ENCODE peak calls at places on chromosomes 4 and X, in nine cellular contexts. One of them, this sample, is unnamed.

GRCh38 chr4:8846046-8846720 is 25.5 kb downstream of the HMX1 start:
- DNase-seq in stimulated activated CD4-positive, alpha-beta T cell treated with anti-CD3 and anti-CD28 coated beads, Interleukin-15, amount 100 ng/mL, for 1 hour: no peak
- DNase-seq in H9: peak
- DNase-seq in Caco-2: no peak
- DNase-seq in WERI-Rb-1: peak
- DNase-seq in GM12865: no peak
- DNase-seq in D341Med: peak
- DNase-seq in pancreas: no peak
- DNase-seq in T1000: no peak
- DNase-seq in this sample: peak

GRCh38 chrX:4397471-4397870 is 684.0 kb upstream of the PRKX start:
- DNase-seq in D341Med: no peak
- DNase-seq in H9: no peak
- DNase-seq in pancreas: no peak
- DNase-seq in stimulated activated CD4-positive, alpha-beta T cell treated with anti-CD3 and anti-CD28 coated beads, Interleukin-15, amount 100 ng/mL, for 1 hour: no peak
- DNase-seq in T1000: no peak
- DNase-seq in Caco-2: no peak
- DNase-seq in GM12865: no peak
- DNase-seq in WERI-Rb-1: no peak
- DNase-seq in this sample: no peak

GRCh38 chr4:45795165-45795564 is 328.7 kb downstream of the GABRG1 start:
- DNase-seq in T1000: no peak
- DNase-seq in stimulated activated CD4-positive, alpha-beta T cell treated with anti-CD3 and anti-CD28 coated beads, Interleukin-15, amount 100 ng/mL, for 1 hour: no peak
- DNase-seq in D341Med: no peak
- DNase-seq in Caco-2: no peak
- DNase-seq in WERI-Rb-1: no peak
- DNase-seq in pancreas: no peak
- DNase-seq in GM12865: no peak
- DNase-seq in H9: no peak
- DNase-seq in this sample: no peak

GRCh38 chr4:158209825-158210807 is at the start of gene TMEM144:
- DNase-seq in T1000: peak
- DNase-seq in WERI-Rb-1: peak
- DNase-seq in GM12865: no peak
- DNase-seq in pancreas: peak
- DNase-seq in H9: peak
- DNase-seq in stimulated activated CD4-positive, alpha-beta T cell treated with anti-CD3 and anti-CD28 coated beads, Interleukin-15, amount 100 ng/mL, for 1 hour: peak
- DNase-seq in D341Med: peak
- DNase-seq in Caco-2: peak
- DNase-seq in this sample: peak

GRCh38 chr4:88037447-88037846 is 30.0 kb downstream of the PKD2 start:
- DNase-seq in pancreas: no peak
- DNase-seq in WERI-Rb-1: no peak
- DNase-seq in Caco-2: no peak
- DNase-seq in D341Med: no peak
- DNase-seq in H9: no peak
- DNase-seq in T1000: no peak
- DNase-seq in GM12865: no peak
- DNase-seq in stimulated activated CD4-positive, alpha-beta T cell treated with anti-CD3 and anti-CD28 coated beads, Interleukin-15, amount 100 ng/mL, for 1 hour: no peak
- DNase-seq in this sample: no peak

GRCh38 chrX:130171446-130172126 is at the start of gene RAB33A:
- DNase-seq in stimulated activated CD4-positive, alpha-beta T cell treated with anti-CD3 and anti-CD28 coated beads, Interleukin-15, amount 100 ng/mL, for 1 hour: no peak
- DNase-seq in Caco-2: peak
- DNase-seq in pancreas: no peak
- DNase-seq in H9: peak
- DNase-seq in WERI-Rb-1: no peak
- DNase-seq in T1000: no peak
- DNase-seq in D341Med: peak
- DNase-seq in GM12865: peak
- DNase-seq in this sample: no peak

GRCh38 chr4:66930216-66930615 is 615.1 kb downstream of the CENPC start:
- DNase-seq in GM12865: no peak
- DNase-seq in Caco-2: no peak
- DNase-seq in stimulated activated CD4-positive, alpha-beta T cell treated with anti-CD3 and anti-CD28 coated beads, Interleukin-15, amount 100 ng/mL, for 1 hour: no peak
- DNase-seq in T1000: no peak
- DNase-seq in pancreas: no peak
- DNase-seq in WERI-Rb-1: no peak
- DNase-seq in D341Med: no peak
- DNase-seq in H9: no peak
- DNase-seq in this sample: no peak

GRCh38 chr4:141347738-141348524 is 127.2 kb downstream of the ZNF330 start:
- DNase-seq in stimulated activated CD4-positive, alpha-beta T cell treated with anti-CD3 and anti-CD28 coated beads, Interleukin-15, amount 100 ng/mL, for 1 hour: no peak
- DNase-seq in H9: no peak
- DNase-seq in T1000: no peak
- DNase-seq in GM12865: peak
- DNase-seq in D341Med: no peak
- DNase-seq in WERI-Rb-1: no peak
- DNase-seq in pancreas: no peak
- DNase-seq in Caco-2: no peak
- DNase-seq in this sample: no peak

GRCh38 chrX:51894697-51895336 is 1.4 kb downstream of the MAGED1 start:
- DNase-seq in D341Med: peak
- DNase-seq in pancreas: peak
- DNase-seq in WERI-Rb-1: no peak
- DNase-seq in Caco-2: no peak
- DNase-seq in T1000: no peak
- DNase-seq in stimulated activated CD4-positive, alpha-beta T cell treated with anti-CD3 and anti-CD28 coated beads, Interleukin-15, amount 100 ng/mL, for 1 hour: no peak
- DNase-seq in GM12865: peak
- DNase-seq in H9: no peak
- DNase-seq in this sample: no peak

GRCh38 chr4:2953496-2953895 is 9.7 kb downstream of the NOP14 start:
- DNase-seq in Caco-2: no peak
- DNase-seq in H9: no peak
- DNase-seq in stimulated activated CD4-positive, alpha-beta T cell treated with anti-CD3 and anti-CD28 coated beads, Interleukin-15, amount 100 ng/mL, for 1 hour: no peak
- DNase-seq in T1000: no peak
- DNase-seq in D341Med: no peak
- DNase-seq in pancreas: no peak
- DNase-seq in GM12865: no peak
- DNase-seq in WERI-Rb-1: no peak
- DNase-seq in this sample: no peak

GRCh38 chr4:48329193-48329592 is 12.1 kb upstream of the SLAIN2 start:
- DNase-seq in GM12865: no peak
- DNase-seq in H9: no peak
- DNase-seq in Caco-2: peak
- DNase-seq in pancreas: no peak
- DNase-seq in D341Med: no peak
- DNase-seq in WERI-Rb-1: no peak
- DNase-seq in T1000: no peak
- DNase-seq in stimulated activated CD4-positive, alpha-beta T cell treated with anti-CD3 and anti-CD28 coated beads, Interleukin-15, amount 100 ng/mL, for 1 hour: no peak
- DNase-seq in this sample: no peak

GRCh38 chr4:1039493-1040343 is 28.3 kb downstream of the FGFRL1 start:
- DNase-seq in pancreas: peak
- DNase-seq in H9: no peak
- DNase-seq in stimulated activated CD4-positive, alpha-beta T cell treated with anti-CD3 and anti-CD28 coated beads, Interleukin-15, amount 100 ng/mL, for 1 hour: no peak
- DNase-seq in D341Med: no peak
- DNase-seq in T1000: no peak
- DNase-seq in GM12865: no peak
- DNase-seq in WERI-Rb-1: no peak
- DNase-seq in Caco-2: no peak
- DNase-seq in this sample: no peak

GRCh38 chr4:169664615-169665014 is 44.2 kb downstream of the CLCN3 start:
- DNase-seq in Caco-2: no peak
- DNase-seq in D341Med: no peak
- DNase-seq in pancreas: no peak
- DNase-seq in GM12865: no peak
- DNase-seq in H9: no peak
- DNase-seq in WERI-Rb-1: no peak
- DNase-seq in stimulated activated CD4-positive, alpha-beta T cell treated with anti-CD3 and anti-CD28 coated beads, Interleukin-15, amount 100 ng/mL, for 1 hour: no peak
- DNase-seq in T1000: no peak
- DNase-seq in this sample: no peak

GRCh38 chrX:57241967-57242366 is 44.5 kb upstream of the FAAH2 start:
- DNase-seq in T1000: no peak
- DNase-seq in Caco-2: peak
- DNase-seq in WERI-Rb-1: no peak
- DNase-seq in D341Med: no peak
- DNase-seq in stimulated activated CD4-positive, alpha-beta T cell treated with anti-CD3 and anti-CD28 coated beads, Interleukin-15, amount 100 ng/mL, for 1 hour: no peak
- DNase-seq in pancreas: no peak
- DNase-seq in GM12865: no peak
- DNase-seq in H9: no peak
- DNase-seq in this sample: no peak

GRCh38 chr4:7171191-7171900 is 21.0 kb upstream of the SORCS2 start:
- DNase-seq in GM12865: no peak
- DNase-seq in pancreas: no peak
- DNase-seq in D341Med: no peak
- DNase-seq in stimulated activated CD4-positive, alpha-beta T cell treated with anti-CD3 and anti-CD28 coated beads, Interleukin-15, amount 100 ng/mL, for 1 hour: no peak
- DNase-seq in WERI-Rb-1: no peak
- DNase-seq in H9: peak
- DNase-seq in Caco-2: no peak
- DNase-seq in T1000: no peak
- DNase-seq in this sample: peak

This sample was measured in sciatic nerve.